ENCODE peak calls at places on chromosome 10, in nine cellular contexts. One of them, this sample, is unnamed.

GRCh38 chr10:3852147-3852904 is 67.3 kb upstream of the KLF6 start:
- DNase-seq in NCI-H2081: peak
- DNase-seq in posterior cingulate gyrus: peak
- DNase-seq in T-helper 1 cell: peak
- DNase-seq in esophagus squamous epithelium: no peak
- DNase-seq in substantia nigra: peak
- DNase-seq in NT2/D1: peak
- DNase-seq in M059J: peak
- DNase-seq in hippocampal formation: no peak
- DNase-seq in this sample: peak

GRCh38 chr10:3068201-3068967 is 1.0 kb downstream of the PFKP start:
- DNase-seq in NCI-H2081: peak
- DNase-seq in posterior cingulate gyrus: no peak
- DNase-seq in T-helper 1 cell: peak
- DNase-seq in esophagus squamous epithelium: no peak
- DNase-seq in substantia nigra: peak
- DNase-seq in NT2/D1: no peak
- DNase-seq in M059J: peak
- DNase-seq in hippocampal formation: peak
- DNase-seq in this sample: no peak

GRCh38 chr10:87700031-87700796 is 40.5 kb downstream of the PAPSS2 start:
- DNase-seq in NCI-H2081: no peak
- DNase-seq in posterior cingulate gyrus: no peak
- DNase-seq in T-helper 1 cell: no peak
- DNase-seq in esophagus squamous epithelium: no peak
- DNase-seq in substantia nigra: no peak
- DNase-seq in NT2/D1: no peak
- DNase-seq in M059J: peak
- DNase-seq in hippocampal formation: no peak
- DNase-seq in this sample: no peak

GRCh38 chr10:78295242-78295641 is 261.6 kb downstream of the RPS24 start:
- DNase-seq in NCI-H2081: no peak
- DNase-seq in posterior cingulate gyrus: no peak
- DNase-seq in T-helper 1 cell: no peak
- DNase-seq in esophagus squamous epithelium: no peak
- DNase-seq in substantia nigra: no peak
- DNase-seq in NT2/D1: no peak
- DNase-seq in M059J: no peak
- DNase-seq in hippocampal formation: no peak
- DNase-seq in this sample: no peak

GRCh38 chr10:90859321-90859751 is 1.5 kb upstream of the HTR7 start:
- DNase-seq in NCI-H2081: no peak
- DNase-seq in posterior cingulate gyrus: no peak
- DNase-seq in T-helper 1 cell: no peak
- DNase-seq in esophagus squamous epithelium: no peak
- DNase-seq in substantia nigra: no peak
- DNase-seq in NT2/D1: no peak
- DNase-seq in M059J: peak
- DNase-seq in hippocampal formation: no peak
- DNase-seq in this sample: no peak

GRCh38 chr10:109926141-109926745 is 2.9 kb upstream of the XPNPEP1 start:
- DNase-seq in NCI-H2081: no peak
- DNase-seq in posterior cingulate gyrus: no peak
- DNase-seq in T-helper 1 cell: no peak
- DNase-seq in esophagus squamous epithelium: no peak
- DNase-seq in substantia nigra: no peak
- DNase-seq in NT2/D1: no peak
- DNase-seq in M059J: no peak
- DNase-seq in hippocampal formation: no peak
- DNase-seq in this sample: no peak

GRCh38 chr10:122417667-122418066 is 36.8 kb upstream of the ARMS2 start:
- DNase-seq in NCI-H2081: no peak
- DNase-seq in posterior cingulate gyrus: no peak
- DNase-seq in T-helper 1 cell: no peak
- DNase-seq in esophagus squamous epithelium: no peak
- DNase-seq in substantia nigra: no peak
- DNase-seq in NT2/D1: no peak
- DNase-seq in M059J: no peak
- DNase-seq in hippocampal formation: no peak
- DNase-seq in this sample: no peak

GRCh38 chr10:118571123-118571522 is 24.3 kb downstream of the PRLHR start:
- DNase-seq in NCI-H2081: no peak
- DNase-seq in posterior cingulate gyrus: no peak
- DNase-seq in T-helper 1 cell: no peak
- DNase-seq in esophagus squamous epithelium: no peak
- DNase-seq in substantia nigra: peak
- DNase-seq in NT2/D1: no peak
- DNase-seq in M059J: no peak
- DNase-seq in hippocampal formation: no peak
- DNase-seq in this sample: no peak

GRCh38 chr10:110610308-110610774 is 33.8 kb upstream of the RBM20 start:
- DNase-seq in NCI-H2081: peak
- DNase-seq in posterior cingulate gyrus: peak
- DNase-seq in T-helper 1 cell: peak
- DNase-seq in esophagus squamous epithelium: no peak
- DNase-seq in substantia nigra: peak
- DNase-seq in NT2/D1: peak
- DNase-seq in M059J: peak
- DNase-seq in hippocampal formation: peak
- DNase-seq in this sample: no peak

GRCh38 chr10:111523016-111523415 is 446.2 kb downstream of the ADRA2A start:
- DNase-seq in NCI-H2081: no peak
- DNase-seq in posterior cingulate gyrus: no peak
- DNase-seq in T-helper 1 cell: no peak
- DNase-seq in esophagus squamous epithelium: no peak
- DNase-seq in substantia nigra: no peak
- DNase-seq in NT2/D1: no peak
- DNase-seq in M059J: no peak
- DNase-seq in hippocampal formation: no peak
- DNase-seq in this sample: no peak

GRCh38 chr10:13617146-13617545 is 30.4 kb downstream of the PRPF18 start:
- DNase-seq in NCI-H2081: no peak
- DNase-seq in posterior cingulate gyrus: no peak
- DNase-seq in T-helper 1 cell: no peak
- DNase-seq in esophagus squamous epithelium: no peak
- DNase-seq in substantia nigra: no peak
- DNase-seq in NT2/D1: no peak
- DNase-seq in M059J: no peak
- DNase-seq in hippocampal formation: no peak
- DNase-seq in this sample: no peak

GRCh38 chr10:116765549-116766162 is 23.3 kb upstream of the HSPA12A start:
- DNase-seq in NCI-H2081: no peak
- DNase-seq in posterior cingulate gyrus: peak
- DNase-seq in T-helper 1 cell: peak
- DNase-seq in esophagus squamous epithelium: no peak
- DNase-seq in substantia nigra: peak
- DNase-seq in NT2/D1: no peak
- DNase-seq in M059J: peak
- DNase-seq in hippocampal formation: peak
- DNase-seq in this sample: no peak

GRCh38 chr10:69807696-69808095 is 6.0 kb downstream of the COL13A1 start:
- DNase-seq in NCI-H2081: no peak
- DNase-seq in posterior cingulate gyrus: no peak
- DNase-seq in T-helper 1 cell: no peak
- DNase-seq in esophagus squamous epithelium: no peak
- DNase-seq in substantia nigra: no peak
- DNase-seq in NT2/D1: no peak
- DNase-seq in M059J: peak
- DNase-seq in hippocampal formation: no peak
- DNase-seq in this sample: no peak

GRCh38 chr10:69153227-69153626 is 26.8 kb upstream of the SUPV3L1 start:
- DNase-seq in NCI-H2081: no peak
- DNase-seq in posterior cingulate gyrus: no peak
- DNase-seq in T-helper 1 cell: no peak
- DNase-seq in esophagus squamous epithelium: no peak
- DNase-seq in substantia nigra: no peak
- DNase-seq in NT2/D1: no peak
- DNase-seq in M059J: no peak
- DNase-seq in hippocampal formation: no peak
- DNase-seq in this sample: no peak

GRCh38 chr10:93422121-93422520 is 60.0 kb downstream of the MYOF start:
- DNase-seq in NCI-H2081: no peak
- DNase-seq in posterior cingulate gyrus: no peak
- DNase-seq in T-helper 1 cell: no peak
- DNase-seq in esophagus squamous epithelium: no peak
- DNase-seq in substantia nigra: no peak
- DNase-seq in NT2/D1: no peak
- DNase-seq in M059J: no peak
- DNase-seq in hippocampal formation: no peak
- DNase-seq in this sample: no peak

GRCh38 chr10:106746888-106747287 is 417.6 kb downstream of the SORCS1 start:
- DNase-seq in NCI-H2081: no peak
- DNase-seq in posterior cingulate gyrus: no peak
- DNase-seq in T-helper 1 cell: no peak
- DNase-seq in esophagus squamous epithelium: no peak
- DNase-seq in substantia nigra: no peak
- DNase-seq in NT2/D1: no peak
- DNase-seq in M059J: no peak
- DNase-seq in hippocampal formation: no peak
- DNase-seq in this sample: no peak

GRCh38 chr10:106320078-106320477 is 844.4 kb downstream of the SORCS1 start:
- DNase-seq in NCI-H2081: no peak
- DNase-seq in posterior cingulate gyrus: no peak
- DNase-seq in T-helper 1 cell: no peak
- DNase-seq in esophagus squamous epithelium: no peak
- DNase-seq in substantia nigra: no peak
- DNase-seq in NT2/D1: no peak
- DNase-seq in M059J: no peak
- DNase-seq in hippocampal formation: no peak
- DNase-seq in this sample: no peak

GRCh38 chr10:80611481-80611880 is 73.8 kb downstream of the SH2D4B start:
- DNase-seq in NCI-H2081: no peak
- DNase-seq in posterior cingulate gyrus: no peak
- DNase-seq in T-helper 1 cell: no peak
- DNase-seq in esophagus squamous epithelium: no peak
- DNase-seq in substantia nigra: no peak
- DNase-seq in NT2/D1: no peak
- DNase-seq in M059J: no peak
- DNase-seq in hippocampal formation: no peak
- DNase-seq in this sample: no peak

GRCh38 chr10:103885617-103886016 is 30.2 kb upstream of the SH3PXD2A start:
- DNase-seq in NCI-H2081: no peak
- DNase-seq in posterior cingulate gyrus: no peak
- DNase-seq in T-helper 1 cell: no peak
- DNase-seq in esophagus squamous epithelium: no peak
- DNase-seq in substantia nigra: no peak
- DNase-seq in NT2/D1: no peak
- DNase-seq in M059J: no peak
- DNase-seq in hippocampal formation: no peak
- DNase-seq in this sample: no peak

GRCh38 chr10:73910764-73911552 is at the start of gene PLAU:
- DNase-seq in NCI-H2081: no peak
- DNase-seq in posterior cingulate gyrus: no peak
- DNase-seq in T-helper 1 cell: no peak
- DNase-seq in esophagus squamous epithelium: no peak
- DNase-seq in substantia nigra: no peak
- DNase-seq in NT2/D1: no peak
- DNase-seq in M059J: peak
- DNase-seq in hippocampal formation: peak
- DNase-seq in this sample: no peak

GRCh38 chr10:48491422-48492139 is 113.3 kb downstream of the ARHGAP22 start:
- DNase-seq in NCI-H2081: no peak
- DNase-seq in posterior cingulate gyrus: peak
- DNase-seq in T-helper 1 cell: no peak
- DNase-seq in esophagus squamous epithelium: no peak
- DNase-seq in substantia nigra: peak
- DNase-seq in NT2/D1: no peak
- DNase-seq in M059J: no peak
- DNase-seq in hippocampal formation: peak
- DNase-seq in this sample: no peak

This sample was measured in thoracic aorta.